ENCODE peak calls at places on chromosomes 11 and 22, in nine cellular contexts. A is CD4-positive, CD25-positive, alpha-beta regulatory T cell; N is suprapubic skin; E is mammary epithelial cell; D is A549; V is heart left ventricle; K is right cardiac atrium; S is mucosa of descending colon; L is CD8-positive, alpha-beta memory T cell. B is an unnamed sample. For H3K4me1, the result is how much of the 10 kb centered on the place peaks cover.

GRCh38 chr11:18501629-18502028 is 25.1 kb downstream of the TSG101 start:
- DNase-seq in N (no peak), E (no peak), K (no peak), S (no peak), A (no peak), D (no peak), V (no peak), L (no peak), B (no peak)

GRCh38 chr22:18905540-18906409 is at the start of gene DGCR6:
- DNase-seq in V (no peak), L (no peak), K (peak), A (no peak), D (no peak), S (no peak), E (no peak), N (no peak), B (no peak)

GRCh38 chr22:44670220-44670983 is 31.6 kb upstream of the PRR5 start:
- DNase-seq in D (no peak), S (no peak), E (no peak), V (no peak), K (peak), L (no peak), A (no peak), N (no peak), B (no peak)

GRCh38 chr11:45155627-45156180 is 9.3 kb downstream of the PRDM11 start:
- DNase-seq in V (no peak), E (no peak), K (no peak), A (no peak), L (no peak), D (no peak), S (no peak), N (peak), B (no peak)

GRCh38 chr11:108524422-108524821 is 26.2 kb upstream of the POGLUT3 start:
- DNase-seq in V (no peak), L (no peak), A (no peak), D (no peak), S (no peak), E (no peak), K (no peak), N (no peak), B (no peak)

GRCh38 chr11:8389034-8389996 is 125.6 kb upstream of the LMO1 start:
- DNase-seq in E (no peak), S (no peak), K (peak), A (no peak), N (no peak), L (no peak), V (no peak), D (no peak), B (no peak)

GRCh38 chr22:19974935-19975706 is 33.5 kb upstream of the TXNRD2 start:
- DNase-seq in D (no peak), K (no peak), V (no peak), E (no peak), A (no peak), N (no peak), S (no peak), L (no peak), B (no peak)

GRCh38 chr11:68532719-68533369 is 72.3 kb downstream of the PPP6R3 start:
- DNase-seq in D (no peak), E (no peak), A (no peak), N (no peak), S (peak), V (no peak), K (no peak), L (no peak), B (no peak)

GRCh38 chr11:132992838-132993680 is 539.2 kb downstream of the OPCML start:
- DNase-seq in E (no peak), N (no peak), A (no peak), K (no peak), D (no peak), S (no peak), L (no peak), V (no peak), B (no peak)

GRCh38 chr11:4830909-4831308 is 9.8 kb downstream of the OR51F2 start:
- DNase-seq in N (no peak), D (no peak), A (no peak), K (no peak), S (no peak), L (no peak), V (no peak), E (no peak), B (no peak)

GRCh38 chr11:88103337-88104206 is 71.7 kb downstream of the RAB38 start:
- DNase-seq in N (no peak), A (no peak), K (peak), V (peak), D (peak), S (peak), E (peak), L (no peak), B (peak)

GRCh38 chr11:102449651-102450570 is 2.7 kb downstream of the TMEM123 start:
- DNase-seq in L (no peak), A (no peak), D (no peak), K (no peak), N (no peak), S (no peak), E (no peak), V (no peak), B (no peak)

GRCh38 chr22:26701323-26701722 is 43.9 kb downstream of the MIAT start:
- DNase-seq in E (no peak), L (no peak), V (no peak), D (no peak), A (no peak), N (no peak), K (no peak), S (no peak), B (no peak)

GRCh38 chr11:122108192-122108799 is 7.7 kb downstream of the BLID start:
- DNase-seq in A (no peak), S (peak), K (no peak), N (no peak), V (no peak), L (no peak), D (no peak), E (no peak), B (peak)

GRCh38 chr22:35072939-35073338 is 7.0 kb downstream of the ISX start:
- DNase-seq in D (no peak), A (no peak), N (no peak), L (no peak), E (peak), K (no peak), V (no peak), S (no peak), B (no peak)

GRCh38 chr22:49699928-49700498 is 127.7 kb downstream of the BRD1 start:
- DNase-seq in V (no peak), K (no peak), E (no peak), L (no peak), S (no peak), D (no peak), N (peak), A (no peak), B (no peak)

GRCh38 chr11:62399868-62400245 is 19.0 kb upstream of the SCGB1A1 start:
- DNase-seq in A (no peak), V (no peak), K (peak), N (no peak), L (no peak), D (no peak), S (no peak), E (no peak), B (no peak)

GRCh38 chr22:37940698-37941376 is 12.6 kb downstream of the C22orf23 start:
- DNase-seq in N (no peak), K (no peak), D (no peak), L (no peak), V (no peak), A (no peak), E (no peak), S (no peak), B (no peak)

GRCh38 chr11:128365044-128365443 is 222.3 kb downstream of the ETS1 start:
- DNase-seq in L (no peak), A (no peak), S (no peak), D (no peak), K (no peak), N (no peak), E (peak), V (no peak), B (no peak)

GRCh38 chr22:48798281-48799226 is 1029.1 kb downstream of the BRD1 start:
- DNase-seq in E (no peak), V (no peak), D (no peak), L (no peak), A (no peak), N (no peak), S (no peak), K (no peak), B (no peak)

GRCh38 chr11:1564535-1565172 is 7.4 kb downstream of the DUSP8 start:
- DNase-seq in L (no peak), E (no peak), S (peak), A (no peak), V (peak), D (no peak), K (peak), N (no peak), B (peak)

GRCh38 chr11:60528934-60529333 is 13.7 kb downstream of the MS4A13 start:
- DNase-seq in S (no peak), N (no peak), A (no peak), L (no peak), V (no peak), D (no peak), E (no peak), K (no peak), B (no peak)

GRCh38 chr22:36184433-36185035 is 17.1 kb downstream of the APOL4 start:
- DNase-seq in V (no peak), N (no peak), E (no peak), L (no peak), D (no peak), A (no peak), S (peak), K (no peak), B (no peak)

GRCh38 chr11:848380-848931 is 5.8 kb downstream of the TSPAN4 start:
- DNase-seq in V (no peak), E (no peak), L (peak), K (peak), D (peak), N (no peak), S (peak), A (peak), B (peak)

GRCh38 chr22:38413085-38414008 is 41.7 kb downstream of the KCNJ4 start:
- DNase-seq in D (no peak), K (peak), E (no peak), S (peak), V (peak), L (no peak), A (no peak), N (peak), B (peak)

GRCh38 chr22:22578702-22579424 is 19.8 kb upstream of the PRAME start:
- DNase-seq in L (no peak), A (no peak), N (no peak), S (no peak), V (peak), D (no peak), E (no peak), K (no peak), B (no peak)

GRCh38 chr22:46573781-46574437 is 36.5 kb upstream of the CELSR1 start:
- DNase-seq in V (no peak), N (no peak), L (no peak), K (peak), E (no peak), A (no peak), D (no peak), S (no peak), B (peak)

GRCh38 chr11:125990244-125990643 is 44.4 kb downstream of the VSIG10L2 start:
- DNase-seq in E (peak), S (peak), L (no peak), D (no peak), N (no peak), A (no peak), K (no peak), V (peak), B (peak)

GRCh38 chr11:119376197-119376847 is 5.2 kb downstream of the USP2 start:
- DNase-seq in L (no peak), A (no peak), E (peak), V (no peak), D (no peak), S (no peak), K (peak), N (no peak), B (peak)

GRCh38 chr11:110425751-110426545 is 3.8 kb upstream of the FDX1 start:
- DNase-seq in K (no peak), S (no peak), A (no peak), E (no peak), V (no peak), D (no peak), N (no peak), L (no peak), B (no peak)

GRCh38 chr11:73216466-73216865 is 1.6 kb upstream of the P2RY2 start:
- DNase-seq in V (no peak), L (no peak), A (no peak), S (no peak), E (no peak), N (no peak), K (no peak), D (no peak), B (no peak)

GRCh38 chr11:132142554-132142953 is 772.1 kb downstream of the NTM start:
- DNase-seq in D (no peak), N (no peak), K (peak), S (no peak), A (no peak), L (no peak), E (no peak), V (no peak), B (no peak)

GRCh38 chr11:97963528-97964331 is 1057.0 kb upstream of the CNTN5 start:
- DNase-seq in E (no peak), K (no peak), S (no peak), D (no peak), A (no peak), N (no peak), V (no peak), L (no peak), B (no peak)

GRCh38 chr11:81030186-81030585 is 1589.4 kb upstream of the TENM4 start:
- DNase-seq in L (no peak), S (no peak), D (no peak), A (no peak), V (no peak), E (peak), N (no peak), K (no peak), B (no peak)

GRCh38 chr22:47335460-47335859 is 573.0 kb downstream of the TBC1D22A start:
- DNase-seq in N (no peak), E (no peak), V (no peak), A (no peak), L (no peak), D (no peak), S (no peak), K (no peak), B (no peak)

GRCh38 chr11:114447444-114447843 is 8.2 kb downstream of the REXO2 start:
- DNase-seq in V (no peak), L (no peak), N (no peak), K (no peak), S (no peak), E (no peak), A (no peak), D (no peak), B (no peak)

GRCh38 chr11:57131080-57131790 is 50.5 kb upstream of the LRRC55 start:
- DNase-seq in K (peak), N (no peak), S (peak), D (no peak), L (no peak), E (peak), V (peak), A (no peak), B (peak)

GRCh38 chr11:46438211-46438610 is 46.6 kb upstream of the CHRM4 start:
- DNase-seq in N (no peak), S (no peak), D (no peak), A (no peak), L (no peak), E (no peak), V (no peak), K (no peak), B (no peak)

GRCh38 chr11:1581976-1582375 is 3.1 kb downstream of the KRTAP5-1 start:
- DNase-seq in K (no peak), L (no peak), E (no peak), S (no peak), D (no peak), V (no peak), N (no peak), A (no peak), B (no peak)

GRCh38 chr11:75495749-75496641 is 29.7 kb downstream of the GDPD5 start:
- DNase-seq in K (no peak), S (no peak), D (no peak), V (no peak), N (no peak), E (no peak), L (no peak), A (no peak), B (no peak)
- H3K4me1 ChIP-seq in K (under half), S (under half), D (half or more), V (under half), N (under half), E (under half), L (under half), A (under half), B (under half)

GRCh38 chr22:24290459-24290858 is 19.8 kb downstream of the SPECC1L start:
- DNase-seq in S (no peak), D (no peak), A (no peak), N (no peak), V (no peak), E (no peak), L (no peak), K (no peak), B (no peak)

GRCh38 chr22:24289781-24290181 is 19.1 kb downstream of the SPECC1L start:
- DNase-seq in V (no peak), D (no peak), S (no peak), E (no peak), A (no peak), N (no peak), K (peak), L (no peak), B (no peak)

GRCh38 chr22:24291538-24292201 is 21.0 kb downstream of the SPECC1L start:
- DNase-seq in D (no peak), N (no peak), V (no peak), K (no peak), A (no peak), E (no peak), L (no peak), S (no peak), B (no peak)

GRCh38 chr22:24285245-24285644 is 14.6 kb downstream of the SPECC1L start:
- DNase-seq in E (no peak), S (no peak), L (no peak), K (no peak), D (no peak), N (no peak), V (no peak), A (no peak), B (no peak)

DNA sequence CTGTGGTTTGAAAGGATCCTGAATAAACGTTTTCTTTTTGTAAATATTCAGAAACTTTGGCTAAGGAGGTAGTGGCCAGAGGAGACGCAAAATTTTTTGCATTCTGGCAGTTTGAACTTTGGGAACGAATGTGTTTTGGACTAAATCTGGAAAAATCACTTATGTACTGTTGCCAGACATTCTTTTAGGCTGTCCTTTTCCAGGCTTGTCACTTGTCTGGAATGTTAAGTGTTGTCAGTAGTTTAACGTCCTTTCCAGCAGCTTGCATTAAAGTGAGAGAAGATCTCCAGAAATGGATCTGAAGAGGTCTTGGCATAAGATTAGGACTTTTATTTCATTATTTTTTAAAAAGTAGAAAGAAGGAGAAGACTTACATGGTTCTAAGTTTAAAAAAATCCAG is 18.5 kb downstream of the SPECC1L start:
- DNase-seq in E (no peak), S (no peak), K (no peak), A (no peak), D (no peak), V (no peak), N (no peak), L (no peak), B (no peak)
- H3K4me1 ChIP-seq in E (under half), S (under half), K (under half), A (under half), D (half or more), V (half or more), N (under half), L (under half), B (half or more)

DNA sequence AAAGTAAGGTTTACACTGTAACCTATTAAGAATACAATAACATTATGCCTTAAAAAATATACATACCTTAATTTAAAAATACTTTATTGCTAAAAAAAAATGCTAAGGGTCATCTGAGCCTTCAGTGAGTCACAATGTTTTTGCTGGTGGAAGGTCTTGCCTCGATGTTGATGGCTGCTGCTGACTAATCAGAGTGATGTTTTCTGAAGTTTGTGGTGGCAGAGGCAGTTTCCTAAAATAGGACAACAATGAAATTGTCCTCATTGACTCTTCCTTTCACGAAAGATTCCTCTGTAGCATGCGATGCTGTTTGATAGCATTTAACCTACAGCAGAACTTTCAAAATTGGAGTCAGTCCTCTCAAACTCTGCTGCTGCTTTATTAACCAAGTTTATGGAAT is 97.6 kb downstream of the FAT3 start:
- DNase-seq in E (peak), D (no peak), S (no peak), V (no peak), K (no peak), L (no peak), A (no peak), N (no peak), B (no peak)
- H3K4me1 ChIP-seq in E (under half), D (under half), S (under half), V (under half), K (under half), L (under half), A (under half), N (under half), B (under half)

GRCh38 chr11:64089493-64089892 is 53.8 kb downstream of the FLRT1 start:
- DNase-seq in N (no peak), A (no peak), V (no peak), D (no peak), K (peak), E (no peak), L (no peak), S (no peak), B (no peak)

GRCh38 chr11:64088159-64089026 is 52.7 kb downstream of the FLRT1 start:
- DNase-seq in S (no peak), L (no peak), A (no peak), D (peak), K (no peak), E (no peak), N (no peak), V (no peak), B (no peak)

GRCh38 chr11:64090811-64091516 is 55.2 kb downstream of the FLRT1 start:
- DNase-seq in K (peak), E (no peak), A (no peak), N (no peak), S (no peak), L (no peak), D (peak), V (no peak), B (no peak)

GRCh38 chr11:64089027-64089360 is 53.3 kb downstream of the FLRT1 start:
- DNase-seq in L (no peak), N (no peak), E (no peak), A (no peak), K (no peak), S (no peak), D (no peak), V (no peak), B (no peak)

GRCh38 chr11:64089915-64090810 is 54.4 kb downstream of the FLRT1 start:
- DNase-seq in K (peak), L (no peak), E (no peak), S (no peak), N (no peak), V (no peak), D (no peak), A (no peak), B (no peak)
- H3K4me1 ChIP-seq in K (under half), L (under half), E (under half), S (under half), N (under half), V (under half), D (half or more), A (under half), B (under half)

B was measured in body of pancreas.